ENCODE peak calls at places on chromosomes 6 and 20, in six cellular contexts. G, A, Z, O, Q and X are unnamed samples.
A peak's percentile ranks its signal among the peaks of the same experiment; 100 is the strongest.

GRCh38 chr6:137044366-137045220 is at the start of gene IL20RA:
- DNase-seq in G (peak; percentile 54), A (no peak), Z (no peak), O (no peak), Q (peak; percentile 72), X (no peak)

GRCh38 chr6:22145823-22146379 is 150.9 kb downstream of the PRL start:
- DNase-seq in G (no peak), A (peak; percentile 69), Z (no peak), O (no peak), Q (no peak), X (no peak)

GRCh38 chr20:58219342-58219700 is 9.1 kb downstream of the ANKRD60 start:
- DNase-seq in G (no peak), A (no peak), Z (no peak), O (no peak), Q (no peak), X (no peak)

GRCh38 chr6:103215835-103216234 is 1643.9 kb downstream of the HACE1 start:
- DNase-seq in G (no peak), A (no peak), Z (no peak), O (no peak), Q (no peak), X (no peak)

GRCh38 chr20:36217226-36217625 is 19.1 kb upstream of the AAR2 start:
- DNase-seq in G (no peak), A (no peak), Z (peak; percentile 70), O (no peak), Q (peak; percentile 70), X (no peak)

GRCh38 chr6:4459981-4460380 is 316.2 kb upstream of the CDYL start:
- DNase-seq in G (no peak), A (no peak), Z (no peak), O (no peak), Q (no peak), X (peak; percentile 83)

GRCh38 chr6:1519597-1519996 is 90.1 kb upstream of the FOXC1 start:
- DNase-seq in G (no peak), A (no peak), Z (no peak), O (no peak), Q (no peak), X (no peak)

GRCh38 chr6:8530775-8531435 is 95.6 kb upstream of the SLC35B3 start:
- DNase-seq in G (no peak), A (no peak), Z (no peak), O (no peak), Q (no peak), X (no peak)

GRCh38 chr6:127120109-127120786 is 1.8 kb downstream of the RSPO3 start:
- DNase-seq in G (no peak), A (no peak), Z (no peak), O (no peak), Q (peak; percentile 70), X (no peak)

GRCh38 chr6:129492260-129492659 is 217.7 kb downstream of the ARHGAP18 start:
- DNase-seq in G (no peak), A (no peak), Z (no peak), O (no peak), Q (no peak), X (no peak)

GRCh38 chr6:5995705-5996686 is 10.7 kb downstream of the NRN1 start:
- DNase-seq in G (no peak), A (peak; percentile 79), Z (peak; percentile 39), O (peak; percentile 44), Q (peak; percentile 85), X (peak; percentile 92)

GRCh38 chr6:43506667-43507471 is 3.3 kb downstream of the LRRC73 start:
- DNase-seq in G (peak; percentile 84), A (peak; percentile 82), Z (peak; percentile 76), O (peak; percentile 61), Q (peak; percentile 94), X (peak; percentile 94)

GRCh38 chr6:107323133-107323785 is 136.1 kb downstream of the PDSS2 start:
- DNase-seq in G (no peak), A (peak; percentile 13), Z (no peak), O (no peak), Q (no peak), X (no peak)

GRCh38 chr6:56381852-56382251 is 134.5 kb upstream of the COL21A1 start:
- DNase-seq in G (no peak), A (no peak), Z (peak; percentile 81), O (no peak), Q (no peak), X (no peak)

GRCh38 chr6:56377295-56377694 is 129.9 kb upstream of the COL21A1 start:
- DNase-seq in G (no peak), A (no peak), Z (no peak), O (no peak), Q (no peak), X (no peak)

GRCh38 chr6:56378507-56378906 is 131.1 kb upstream of the COL21A1 start:
- DNase-seq in G (no peak), A (no peak), Z (no peak), O (no peak), Q (no peak), X (no peak)

GRCh38 chr6:56380476-56380875 is 133.1 kb upstream of the COL21A1 start:
- DNase-seq in G (no peak), A (no peak), Z (peak; percentile 79), O (no peak), Q (no peak), X (no peak)

DNA sequence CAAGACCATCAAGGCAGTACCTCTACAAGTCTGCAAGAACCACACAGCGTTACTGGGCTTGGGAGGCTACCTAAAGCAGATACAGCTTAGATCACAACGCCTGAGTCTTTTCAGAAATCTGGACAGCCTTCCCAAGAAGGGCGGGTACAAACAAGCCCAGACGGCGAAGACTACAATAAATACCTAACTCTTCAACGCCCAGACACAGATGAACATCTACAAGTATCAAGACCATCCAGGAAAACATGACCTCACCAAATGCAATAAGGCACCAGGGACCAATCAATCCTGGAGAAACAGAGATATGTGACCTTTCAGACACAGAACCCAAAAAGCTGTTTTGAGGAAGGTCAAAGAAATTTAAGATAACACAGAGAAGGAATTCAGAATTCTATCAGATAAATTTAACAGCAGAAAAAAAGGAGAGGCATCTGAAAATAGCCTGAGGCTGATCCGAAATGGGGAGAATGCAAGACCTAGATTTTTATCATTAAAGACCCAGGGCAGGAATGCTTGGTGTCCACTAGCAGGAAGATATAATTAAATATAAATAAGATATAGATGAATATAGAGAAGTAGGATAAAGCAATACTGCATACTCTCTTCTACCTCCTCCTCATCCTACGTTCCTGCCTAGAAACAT is 131.7 kb upstream of the COL21A1 start:
- DNase-seq in G (no peak), A (no peak), Z (no peak), O (no peak), Q (no peak), X (no peak)
- TF ChIP-seq POLR2AphosphoS5 in G (no peak), A (no peak), Z (no peak), O (no peak), Q (no peak), X (no peak)

GRCh38 chr6:35051393-35051792 is 89.7 kb downstream of the TCP11 start:
- DNase-seq in G (no peak), A (no peak), Z (no peak), O (no peak), Q (no peak), X (no peak)

GRCh38 chr6:35052694-35053565 is 88.2 kb downstream of the TCP11 start:
- DNase-seq in G (no peak), A (peak; percentile 39), Z (no peak), O (peak; percentile 28), Q (no peak), X (no peak)

GRCh38 chr6:35050988-35051330 is 90.2 kb downstream of the TCP11 start:
- DNase-seq in G (no peak), A (no peak), Z (no peak), O (no peak), Q (no peak), X (no peak)

GRCh38 chr6:35053701-35054100 is 87.4 kb downstream of the TCP11 start:
- DNase-seq in G (no peak), A (no peak), Z (no peak), O (no peak), Q (no peak), X (no peak)

DNA sequence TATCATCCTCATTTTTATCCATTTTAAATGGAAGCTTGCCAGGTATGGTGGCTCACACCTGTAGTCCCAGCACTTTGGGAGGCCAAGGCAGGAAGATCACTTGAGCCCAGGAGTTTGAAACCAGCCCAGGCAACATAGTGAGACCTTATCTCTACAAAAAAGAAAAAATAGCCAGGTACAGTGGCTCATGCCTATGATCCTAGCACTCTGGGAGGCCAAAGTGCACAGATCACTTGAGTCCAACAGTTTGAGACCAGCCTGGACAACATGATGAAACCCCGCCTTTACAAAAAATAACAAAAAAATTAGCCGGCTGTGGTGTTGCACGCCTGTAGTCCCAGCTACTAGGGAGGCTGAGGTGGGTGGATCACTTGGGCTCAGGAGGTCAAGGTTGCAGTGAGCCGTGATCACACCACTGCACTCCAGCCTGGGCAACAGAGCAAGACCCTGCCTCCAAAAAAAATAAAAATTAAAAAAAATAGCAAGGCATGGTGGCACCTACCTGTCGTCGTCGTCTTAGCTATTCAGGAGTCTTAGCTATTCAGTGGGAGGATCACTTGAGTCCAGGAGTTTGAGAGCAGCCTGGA is 89.0 kb downstream of the TCP11 start:
- DNase-seq in G (no peak), A (no peak), Z (peak; percentile 42), O (no peak), Q (no peak), X (no peak)
- H3K4me1 ChIP-seq in G (peaks cover 22% of the 10 kb centered on the region), A (peaks cover 17% of the 10 kb centered on the region), Z (peaks cover 13% of the 10 kb centered on the region), O (peaks cover 11% of the 10 kb centered on the region), Q (peaks cover 19% of the 10 kb centered on the region), X (peaks cover 96% of the 10 kb centered on the region)

GRCh38 chr6:69162811-69163210 is 527.7 kb downstream of the ADGRB3 start:
- DNase-seq in G (no peak), A (no peak), Z (no peak), O (no peak), Q (no peak), X (no peak)
- TF ChIP-seq POLR2AphosphoS5 in G (no peak), A (no peak), Z (no peak), O (no peak), Q (no peak), X (no peak)

GRCh38 chr6:157370755-157371154 is 10.2 kb upstream of the ZDHHC14 start:
- DNase-seq in G (no peak), A (no peak), Z (no peak), O (no peak), Q (no peak), X (no peak)
- H3K4me1 ChIP-seq in G (no peaks in the 10 kb centered on the region), A (no peaks in the 10 kb centered on the region), Z (peaks cover 19% of the 10 kb centered on the region), O (no peaks in the 10 kb centered on the region), Q (peaks cover 2% of the 10 kb centered on the region), X (no peaks in the 10 kb centered on the region)

DNA sequence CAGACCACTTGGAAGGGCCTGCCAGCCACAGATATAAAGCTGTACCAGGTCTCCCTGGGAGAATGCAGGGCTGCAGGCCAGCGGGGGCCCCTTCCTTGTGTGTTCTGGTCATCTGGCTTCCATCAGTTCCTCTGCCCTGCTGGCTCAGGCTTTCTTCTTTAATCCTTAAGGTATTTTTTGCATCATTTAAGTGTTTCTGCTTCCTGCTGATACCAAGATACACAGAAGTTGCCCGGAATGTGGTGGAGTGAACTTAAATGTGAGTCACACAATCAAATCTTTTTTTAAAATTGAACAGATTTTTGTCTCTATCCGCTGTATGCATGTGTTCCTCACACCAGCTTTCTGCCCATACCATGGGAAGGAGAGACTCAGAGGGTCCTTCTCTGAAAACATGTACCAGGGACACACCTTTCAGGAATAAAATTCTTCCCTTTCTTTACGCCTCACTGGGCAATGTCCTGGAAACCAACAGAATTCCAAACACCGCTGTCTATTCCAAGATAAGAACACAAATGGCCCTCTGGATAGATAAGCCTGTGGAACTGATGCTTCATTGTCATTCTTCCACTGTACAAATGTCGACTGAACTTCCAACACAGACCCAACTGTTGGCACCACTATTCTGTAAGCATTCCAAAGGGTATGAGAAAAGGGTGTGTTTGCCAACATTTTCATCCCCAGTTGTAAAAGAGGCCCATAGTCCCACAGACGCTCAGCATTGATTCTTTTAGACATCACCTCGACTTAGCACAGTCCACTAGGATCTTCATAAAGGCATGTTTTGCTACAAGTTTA is 206.2 kb upstream of the MYLIP start:
- DNase-seq in G (no peak), A (peak; percentile 99), Z (peak; percentile 46), O (no peak), Q (no peak), X (no peak)
- TF ChIP-seq POLR2AphosphoS5 in G (peak; percentile 48), A (peak; percentile 76), Z (no peak), O (no peak), Q (no peak), X (no peak)